ENCODE peak calls at places on chromosomes 12 and 14, in four cellular contexts. D is OCI-LY7, C is astrocyte, T is tibial nerve. P is an unnamed sample.

GRCh38 chr12:115660211-115660805 is 617.2 kb downstream of the MED13L start:
- DNase-seq in D (no peak), C (no peak), T (peak), P (peak)

GRCh38 chr14:100784523-100785337 is 41.2 kb upstream of the MEG3 start:
- DNase-seq in D (no peak), C (no peak), T (no peak), P (no peak)

GRCh38 chr12:46831335-46832083 is 5.7 kb upstream of the SLC38A4 start:
- DNase-seq in D (no peak), C (no peak), T (no peak), P (peak)

GRCh38 chr12:50764116-50764860 is 387 bp downstream of the ATF1 start:
- DNase-seq in D (peak), C (no peak), T (no peak), P (peak)

GRCh38 chr12:120940799-120941198 is 36.6 kb upstream of the SPPL3 start:
- DNase-seq in D (no peak), C (peak), T (no peak), P (no peak)

GRCh38 chr12:111605931-111606625 is 7.0 kb upstream of the ATXN2 start:
- DNase-seq in D (no peak), C (peak), T (no peak), P (no peak)

GRCh38 chr12:116361404-116362223 is 84.1 kb upstream of the MED13L start:
- DNase-seq in D (peak), C (no peak), T (no peak), P (no peak)

GRCh38 chr12:57898308-57898970 is 42.9 kb upstream of the ATP23 start:
- DNase-seq in D (peak), C (no peak), T (no peak), P (no peak)

GRCh38 chr12:127823801-127824200 is 443.2 kb upstream of the TMEM132C start:
- DNase-seq in D (peak), C (no peak), T (no peak), P (no peak)

GRCh38 chr12:127966331-127966730 is 300.6 kb upstream of the TMEM132C start:
- DNase-seq in D (no peak), C (no peak), T (no peak), P (no peak)

GRCh38 chr14:64193821-64194220 is 100.3 kb downstream of the ESR2 start:
- DNase-seq in D (no peak), C (no peak), T (no peak), P (no peak)

GRCh38 chr12:94098466-94098865 is 49.9 kb upstream of the PLXNC1 start:
- DNase-seq in D (no peak), C (peak), T (no peak), P (no peak)

GRCh38 chr12:49536526-49537195 is 2.2 kb upstream of the KCNH3 start:
- DNase-seq in D (peak), C (no peak), T (no peak), P (no peak)

GRCh38 chr12:24911284-24911791 is 37.6 kb downstream of the BCAT1 start:
- DNase-seq in D (no peak), C (peak), T (no peak), P (no peak)

GRCh38 chr12:6961695-6962284 is 8.7 kb downstream of the PHB2 start:
- DNase-seq in D (peak), C (peak), T (no peak), P (peak)

GRCh38 chr12:19431407-19432308 is 7.6 kb upstream of the AEBP2 start:
- DNase-seq in D (no peak), C (peak), T (no peak), P (no peak)

GRCh38 chr12:5040368-5040767 is 3.3 kb upstream of the KCNA5 start:
- DNase-seq in D (no peak), C (no peak), T (no peak), P (no peak)

GRCh38 chr12:5037795-5038357 is 5.8 kb upstream of the KCNA5 start:
- DNase-seq in D (no peak), C (no peak), T (no peak), P (no peak)

GRCh38 chr12:5036031-5036430 is 7.6 kb upstream of the KCNA5 start:
- DNase-seq in D (no peak), C (no peak), T (no peak), P (no peak)

GRCh38 chr12:5038781-5039311 is 4.8 kb upstream of the KCNA5 start:
- DNase-seq in D (no peak), C (no peak), T (no peak), P (no peak)

DNA sequence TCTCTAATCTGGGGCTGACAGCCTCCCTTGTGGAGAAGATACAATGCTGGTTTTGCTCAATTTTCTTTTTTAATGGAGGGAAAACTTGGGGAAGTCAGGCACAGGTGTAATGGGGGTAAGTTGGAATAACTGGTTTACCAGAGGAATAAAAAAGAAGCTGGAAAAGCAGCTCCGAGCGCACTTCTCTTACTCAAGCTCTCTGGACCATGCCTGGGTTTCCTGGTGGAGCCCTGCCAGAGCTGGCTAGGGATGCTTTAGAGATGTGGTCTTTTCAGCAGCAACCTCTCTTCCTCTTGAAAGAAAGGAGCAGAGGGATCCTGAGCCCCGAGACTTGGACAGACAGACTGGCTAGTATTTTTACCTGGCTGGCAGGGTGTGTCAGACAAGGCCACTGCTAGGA is 3.9 kb upstream of the KCNA5 start:
- DNase-seq in D (no peak), C (no peak), T (no peak), P (no peak)
- TF ChIP-seq CTCF in D (no peak), C (no peak), T (no peak), P (no peak)

GRCh38 chr12:70686907-70687306 is 49.7 kb upstream of the PTPRB start:
- DNase-seq in D (no peak), C (no peak), T (no peak), P (no peak)
- TF ChIP-seq CTCF in D (no peak), C (no peak), T (no peak), P (no peak)

DNA sequence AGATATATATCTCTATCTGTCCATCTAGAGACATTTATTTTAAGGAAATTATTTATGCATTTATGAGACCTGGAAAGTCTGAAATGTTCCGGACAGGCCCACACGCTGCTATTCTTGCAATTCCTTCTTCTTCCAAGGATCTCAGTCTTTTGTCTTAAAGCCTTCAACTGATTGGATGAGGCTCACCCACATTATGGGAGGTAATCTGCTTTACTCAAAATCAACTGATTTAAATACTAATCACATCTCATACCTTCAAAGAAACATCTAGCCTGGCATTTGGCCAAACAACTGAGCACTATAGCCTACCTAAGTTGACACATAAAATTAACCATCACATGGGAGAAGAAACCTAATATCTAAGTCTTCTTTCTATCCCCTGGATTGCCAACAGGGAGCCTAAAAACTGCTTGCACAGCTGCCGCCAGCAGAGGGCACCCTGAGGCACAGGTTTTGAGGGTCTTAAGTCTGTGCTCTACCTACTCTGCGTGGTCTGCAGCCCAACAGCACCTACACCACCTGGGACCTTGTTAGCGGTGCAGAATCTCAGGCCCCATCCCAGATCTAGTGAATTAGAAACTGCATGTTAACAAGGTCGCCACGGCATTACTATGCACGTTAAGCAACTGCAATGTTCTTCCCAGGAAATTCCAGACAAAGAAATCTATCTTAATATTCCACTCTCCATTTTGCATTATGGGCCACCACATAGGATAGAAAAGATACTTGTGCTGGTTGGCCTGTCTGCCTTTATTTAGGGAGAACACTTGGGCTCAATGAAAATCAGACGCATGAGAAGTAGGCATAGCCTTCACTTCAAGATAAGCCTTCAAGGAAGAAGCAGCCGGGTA is 249.7 kb downstream of the FOXG1 start:
- DNase-seq in D (peak), C (peak), T (no peak), P (no peak)
- TF ChIP-seq CTCF in D (peak), C (peak), T (peak), P (peak)

GRCh38 chr12:74646831-74647230 is 109.2 kb downstream of the ATXN7L3B start:
- DNase-seq in D (peak), C (no peak), T (no peak), P (no peak)
- TF ChIP-seq CTCF in D (peak), C (no peak), T (peak), P (no peak)

GRCh38 chr14:59199205-59199604 is 10.7 kb downstream of the DAAM1 start:
- DNase-seq in D (no peak), C (no peak), T (no peak), P (no peak)
- TF ChIP-seq CTCF in D (peak), C (peak), T (no peak), P (no peak)

DNA sequence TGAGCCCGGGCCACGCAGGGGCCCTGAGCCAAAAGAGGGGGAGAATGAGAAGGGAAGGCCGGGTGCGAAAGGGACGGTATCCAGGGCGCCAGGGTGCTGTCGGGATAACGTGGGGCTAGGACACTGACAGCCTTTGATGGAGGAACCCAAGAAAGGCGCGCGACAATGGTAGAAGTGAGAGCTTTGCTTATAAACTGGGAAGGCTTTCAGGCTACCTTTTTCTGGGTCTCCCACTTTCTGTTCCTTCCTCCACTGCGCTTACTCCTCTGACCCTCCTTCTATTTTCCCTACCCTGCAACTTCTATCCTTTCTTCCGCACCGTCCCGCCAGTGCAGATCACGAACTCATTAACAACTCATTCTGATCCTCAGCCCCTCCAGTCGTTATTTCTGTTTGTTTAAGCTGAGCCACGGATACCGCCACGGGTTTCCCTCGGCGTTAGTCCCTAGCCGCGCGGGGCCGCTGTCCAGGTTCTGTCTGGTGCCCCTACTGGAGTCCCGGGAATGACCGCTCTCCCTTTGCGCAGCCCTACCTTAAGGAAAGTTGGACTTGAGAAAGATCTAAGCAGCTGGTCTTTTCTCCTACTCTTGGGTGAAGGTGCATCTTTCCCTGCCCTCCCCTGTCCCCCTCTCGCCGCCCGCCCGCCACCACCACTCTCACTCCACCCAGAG is 3.0 kb downstream of the SSTR1 start:
- DNase-seq in D (no peak), C (peak), T (no peak), P (no peak)
- TF ChIP-seq CTCF in D (no peak), C (no peak), T (no peak), P (peak)

GRCh38 chr12:100672075-100672592 is 98.7 kb downstream of the GAS2L3 start:
- DNase-seq in D (peak), C (no peak), T (no peak), P (peak)
- TF ChIP-seq CTCF in D (peak), C (peak), T (peak), P (no peak)

GRCh38 chr14:29738950-29739349 is 188.7 kb downstream of the PRKD1 start:
- DNase-seq in D (no peak), C (no peak), T (no peak), P (no peak)
- TF ChIP-seq CTCF in D (no peak), C (no peak), T (no peak), P (no peak)

DNA sequence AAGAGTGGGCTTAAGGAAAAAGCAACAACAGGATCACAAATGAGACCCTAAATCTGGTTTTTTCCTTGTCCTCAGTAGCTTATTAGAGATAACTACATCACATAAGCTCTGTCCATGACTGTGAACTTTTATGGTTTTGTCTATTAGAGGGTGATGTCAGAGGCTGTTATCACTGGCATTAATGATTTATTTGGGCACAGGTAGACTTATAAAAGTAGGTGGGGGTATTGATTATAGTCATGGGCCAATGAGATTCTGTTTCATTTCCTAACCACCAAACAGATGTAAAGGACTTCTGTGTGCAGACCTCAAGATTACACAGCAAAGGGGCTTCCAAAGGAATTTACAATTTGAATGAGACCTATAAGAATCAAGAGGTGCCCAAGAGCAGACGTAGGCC is 316.4 kb downstream of the NRXN3 start:
- DNase-seq in D (no peak), C (no peak), T (no peak), P (no peak)
- TF ChIP-seq CTCF in D (no peak), C (no peak), T (no peak), P (no peak)

DNA sequence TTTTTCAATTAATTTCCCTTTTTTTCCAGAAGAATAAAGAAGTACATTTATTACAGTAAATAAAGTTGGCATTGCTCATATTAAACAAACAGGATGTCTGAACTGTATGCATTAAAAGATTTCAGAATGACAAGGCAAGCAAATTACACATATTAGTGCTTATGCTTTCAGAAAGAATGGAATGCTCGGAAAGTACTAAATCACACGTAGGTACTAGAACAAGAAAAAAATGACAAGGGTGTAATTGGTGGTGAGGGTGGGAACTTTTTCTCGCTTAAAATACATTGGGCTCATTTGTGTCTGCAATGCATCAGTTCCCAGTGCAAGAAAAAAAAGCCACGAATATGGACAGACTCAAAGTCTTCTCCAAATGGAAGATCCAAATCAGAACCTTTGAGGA is 33.3 kb upstream of the HIF1A start:
- DNase-seq in D (no peak), C (peak), T (no peak), P (no peak)
- TF ChIP-seq CTCF in D (no peak), C (no peak), T (no peak), P (no peak)

P was measured in heart right ventricle.